ENCODE peak calls at places on chromosomes 6 and 20, in seven cellular contexts. E is left ventricle myocardium inferior; N is pancreas; T is HCT116; K is effector memory CD4-positive, alpha-beta T cell; Z is neuronal stem cell; V is heart right ventricle. Y is an unnamed sample.

GRCh38 chr20:54350415-54350814 is 125.0 kb upstream of the DOK5 start:
- DNase-seq in E (no peak), N (no peak), T (no peak), K (no peak), Z (no peak), V (no peak), Y (no peak)

GRCh38 chr6:134739299-134740090 is 210.4 kb downstream of the ALDH8A1 start:
- DNase-seq in E (no peak), N (no peak), T (no peak), K (no peak), Z (no peak), V (no peak), Y (no peak)

GRCh38 chr6:13445005-13445743 is 42.2 kb downstream of the GFOD1 start:
- DNase-seq in E (peak; percentile 65), N (peak; percentile 73), T (no peak), K (no peak), Z (no peak), V (peak; percentile 56), Y (no peak)

GRCh38 chr20:36472656-36473071 is 68.7 kb upstream of the MYL9 start:
- DNase-seq in E (peak; percentile 55), N (peak; percentile 54), T (peak; percentile 52), K (no peak), Z (no peak), V (peak; percentile 43), Y (peak; percentile 24)

GRCh38 chr6:22613695-22614094 is 44.3 kb downstream of the HDGFL1 start:
- DNase-seq in E (no peak), N (no peak), T (no peak), K (no peak), Z (no peak), V (peak; percentile 32), Y (peak; percentile 87)

GRCh38 chr6:44416103-44416502 is 28.6 kb downstream of the CDC5L start:
- DNase-seq in E (no peak), N (peak; percentile 62), T (no peak), K (no peak), Z (no peak), V (no peak), Y (peak; percentile 6)

GRCh38 chr6:81763968-81764367 is 11.5 kb upstream of the TENT5A start:
- DNase-seq in E (no peak), N (no peak), T (no peak), K (no peak), Z (no peak), V (no peak), Y (no peak)

GRCh38 chr20:63224272-63225081 is 8.5 kb upstream of the YTHDF1 start:
- DNase-seq in E (peak; percentile 60), N (peak; percentile 65), T (no peak), K (no peak), Z (no peak), V (peak; percentile 31), Y (peak; percentile 78)

GRCh38 chr6:3259491-3259958 is 778 bp downstream of the PSMG4 start:
- DNase-seq in E (peak; percentile 31), N (peak; percentile 46), T (no peak), K (no peak), Z (no peak), V (peak; percentile 29), Y (no peak)

GRCh38 chr6:134170844-134171243 is 118.4 kb upstream of the SLC2A12 start:
- DNase-seq in E (no peak), N (no peak), T (no peak), K (no peak), Z (no peak), V (no peak), Y (no peak)

GRCh38 chr6:23180504-23181293 is 611.3 kb downstream of the HDGFL1 start:
- DNase-seq in E (peak; percentile 64), N (peak; percentile 44), T (no peak), K (no peak), Z (peak; percentile 64), V (peak; percentile 82), Y (no peak)

GRCh38 chr20:46701556-46701955 is 7.9 kb upstream of the SLC2A10 start:
- DNase-seq in E (no peak), N (no peak), T (no peak), K (no peak), Z (no peak), V (no peak), Y (no peak)

GRCh38 chr6:19669206-19669605 is 168.0 kb upstream of the ID4 start:
- DNase-seq in E (no peak), N (peak; percentile 13), T (no peak), K (no peak), Z (no peak), V (no peak), Y (peak; percentile 10)

GRCh38 chr6:84033523-84034451 is at the start of gene MRAP2:
- DNase-seq in E (peak; percentile 18), N (peak; percentile 33), T (no peak), K (no peak), Z (peak; percentile 53), V (no peak), Y (no peak)

GRCh38 chr6:91243436-91243835 is 656.6 kb upstream of the MAP3K7 start:
- DNase-seq in E (no peak), N (no peak), T (no peak), K (no peak), Z (no peak), V (no peak), Y (no peak)

GRCh38 chr20:33584976-33585375 is 77.2 kb upstream of the C20orf144 start:
- DNase-seq in E (no peak), N (no peak), T (no peak), K (no peak), Z (no peak), V (no peak), Y (no peak)

GRCh38 chr20:33585413-33585812 is 76.7 kb upstream of the C20orf144 start:
- DNase-seq in E (no peak), N (no peak), T (no peak), K (no peak), Z (no peak), V (no peak), Y (no peak)

GRCh38 chr20:33578510-33578909 is 83.6 kb upstream of the C20orf144 start:
- DNase-seq in E (no peak), N (no peak), T (no peak), K (no peak), Z (no peak), V (peak; percentile 21), Y (no peak)

GRCh38 chr20:33589059-33589458 is 73.1 kb upstream of the C20orf144 start:
- DNase-seq in E (no peak), N (no peak), T (no peak), K (no peak), Z (no peak), V (no peak), Y (no peak)

GRCh38 chr20:33583154-33583553 is 79.0 kb upstream of the C20orf144 start:
- DNase-seq in E (no peak), N (no peak), T (no peak), K (no peak), Z (no peak), V (no peak), Y (no peak)
- H3K4me1 ChIP-seq in E (peaks cover 24% of the 10 kb centered on the region), N (no peaks in the 10 kb centered on the region), T (peaks cover 13% of the 10 kb centered on the region), K (no peaks in the 10 kb centered on the region), Z (no peaks in the 10 kb centered on the region), V (no peaks in the 10 kb centered on the region), Y (peaks cover 9% of the 10 kb centered on the region)

GRCh38 chr6:157953580-157954091 is 28.0 kb upstream of the SYNJ2 start:
- DNase-seq in E (no peak), N (no peak), T (no peak), K (no peak), Z (no peak), V (no peak), Y (peak; percentile 25)
- H3K4me3 ChIP-seq in E (peak overlapping the region; percentile 54), N (peak overlapping the region; percentile 22), T (no peak overlapping the region), K (no peak overlapping the region), Z (no peak overlapping the region), V (no peak overlapping the region), Y (no peak overlapping the region)

GRCh38 chr20:38278150-38278549 is 17.6 kb upstream of the KIAA1755 start:
- DNase-seq in E (no peak), N (no peak), T (no peak), K (no peak), Z (peak; percentile 32), V (no peak), Y (peak; percentile 80)

GRCh38 chr20:38278763-38279162 is 18.2 kb upstream of the KIAA1755 start:
- DNase-seq in E (no peak), N (no peak), T (no peak), K (no peak), Z (no peak), V (no peak), Y (peak; percentile 58)

GRCh38 chr20:38277285-38277684 is 16.8 kb upstream of the KIAA1755 start:
- DNase-seq in E (no peak), N (no peak), T (no peak), K (no peak), Z (no peak), V (no peak), Y (peak; percentile 64)

GRCh38 chr20:38277691-38278090 is 17.2 kb upstream of the KIAA1755 start:
- DNase-seq in E (no peak), N (no peak), T (no peak), K (no peak), Z (no peak), V (no peak), Y (no peak)

DNA sequence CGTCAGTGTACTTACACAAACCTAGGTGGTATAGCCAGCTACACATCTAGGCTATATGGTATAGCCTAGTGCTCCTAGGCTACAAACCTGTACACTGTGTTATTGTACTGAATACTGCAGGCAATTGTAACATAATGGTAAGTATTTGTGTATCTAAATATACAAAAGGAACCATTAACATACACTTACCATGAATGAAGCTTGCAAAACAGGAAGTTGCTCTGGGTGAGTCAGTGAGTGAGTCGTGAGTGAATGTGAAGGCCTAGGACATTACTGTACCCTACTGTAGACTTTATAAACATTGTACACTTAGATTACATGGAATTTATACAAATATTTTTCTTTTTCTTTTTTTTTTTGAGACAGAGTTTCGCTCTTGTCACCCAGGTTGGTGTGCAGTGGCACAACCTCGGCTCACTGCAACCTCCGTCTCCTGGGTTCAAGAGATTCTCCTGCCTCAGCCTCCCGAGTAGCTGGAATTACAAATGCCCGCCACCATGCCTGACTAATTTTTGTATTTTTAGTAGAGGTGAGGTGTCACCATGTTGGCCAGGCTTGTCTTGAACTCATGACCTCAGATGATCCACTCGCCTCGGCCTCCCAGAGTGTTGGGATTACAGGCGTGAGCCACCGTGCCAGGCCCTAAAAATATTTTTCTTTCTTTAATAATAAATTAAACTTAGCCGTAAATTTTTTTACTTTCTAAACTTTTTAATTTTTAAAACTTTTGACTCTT is 15.4 kb upstream of the KIAA1755 start:
- DNase-seq in E (no peak), N (no peak), T (no peak), K (no peak), Z (no peak), V (no peak), Y (peak; percentile 92)
- H3K27ac ChIP-seq in E (no peak overlapping the region), N (no peak overlapping the region), T (no peak overlapping the region), K (no peak overlapping the region), Z (no peak overlapping the region), V (no peak overlapping the region), Y (peak overlapping the region; percentile 96)

DNA sequence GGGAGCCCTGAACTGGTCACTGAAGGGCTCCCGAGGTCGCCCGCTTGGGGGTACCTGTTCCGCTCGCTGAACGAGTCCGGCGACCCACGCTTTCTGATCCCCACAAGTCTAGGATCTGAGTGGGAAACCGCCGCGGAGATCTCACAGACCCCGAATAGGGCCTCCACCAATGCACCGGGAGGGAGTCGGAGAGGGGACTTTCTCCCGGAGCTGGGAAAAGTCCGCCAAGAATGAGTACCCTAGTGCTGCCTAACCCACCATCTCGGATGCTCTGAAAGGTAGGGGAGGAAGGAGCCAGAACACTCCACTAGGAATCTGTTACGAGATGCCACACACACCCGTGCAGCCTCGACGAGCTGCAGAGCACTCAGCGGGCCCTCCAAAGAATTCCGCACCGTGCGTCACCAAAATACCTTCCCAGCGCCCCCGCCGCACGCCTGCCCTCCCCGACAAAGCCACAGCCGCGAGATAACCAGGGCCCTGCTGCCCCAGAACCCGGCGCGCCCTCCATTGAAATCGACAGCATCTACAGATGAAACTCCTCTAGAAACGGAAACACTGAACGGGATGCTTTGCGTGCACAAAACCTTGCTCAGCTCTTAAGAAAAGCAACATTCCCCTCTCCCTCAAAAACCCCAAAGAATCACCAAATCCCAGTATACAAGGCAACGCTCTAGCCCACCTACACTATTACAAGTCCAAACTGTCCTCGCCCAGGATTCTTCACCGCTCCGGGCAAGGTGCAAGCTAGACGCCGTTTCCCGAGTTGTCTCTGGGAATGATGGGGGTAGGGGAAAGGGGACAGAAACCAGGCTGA is 686 bp downstream of the COL12A1 start:
- DNase-seq in E (no peak), N (no peak), T (no peak), K (no peak), Z (peak; percentile 38), V (peak; percentile 37), Y (peak; percentile 87)
- H3K4me1 ChIP-seq in E (peaks cover 67% of the 10 kb centered on the region), N (peaks cover 6% of the 10 kb centered on the region), T (peaks cover 47% of the 10 kb centered on the region), K (peaks cover 42% of the 10 kb centered on the region), Z (peaks cover 5% of the 10 kb centered on the region), V (peaks cover 38% of the 10 kb centered on the region), Y (peaks cover 29% of the 10 kb centered on the region)

Y was measured in SJSA1.